ENCODE peak calls at places on chromosomes 16 and 17, in five cellular contexts. Q, N, V, E and X are unnamed samples.

GRCh38 chr17:63798572-63799113 is 24.7 kb downstream of the DDX42 start:
- DNase-seq in Q (no peak), N (no peak), V (no peak), E (no peak), X (no peak)

GRCh38 chr17:9473716-9474115 is 101.9 kb downstream of the STX8 start:
- DNase-seq in Q (no peak), N (no peak), V (peak), E (peak), X (peak)

GRCh38 chr16:2983706-2984136 is 3.5 kb upstream of the PKMYT1 start:
- DNase-seq in Q (no peak), N (peak), V (peak), E (peak), X (peak)

GRCh38 chr16:88570691-88571092 is 489 bp downstream of the ZC3H18 start:
- DNase-seq in Q (no peak), N (no peak), V (no peak), E (peak), X (peak)

GRCh38 chr17:83081561-83082201 is 2.3 kb downstream of the METRNL start:
- DNase-seq in Q (no peak), N (no peak), V (no peak), E (no peak), X (no peak)

GRCh38 chr16:7518158-7518557 is 185.5 kb downstream of the RBFOX1 start:
- DNase-seq in Q (no peak), N (no peak), V (no peak), E (no peak), X (no peak)

GRCh38 chr16:68644715-68645493 is at the start of gene CDH3:
- DNase-seq in Q (no peak), N (no peak), V (no peak), E (peak), X (peak)

GRCh38 chr17:79280010-79280409 is 205.4 kb downstream of the ENGASE start:
- DNase-seq in Q (no peak), N (no peak), V (no peak), E (no peak), X (no peak)

GRCh38 chr16:31880322-31880979 is 6.8 kb downstream of the ZNF267 start:
- DNase-seq in Q (peak), N (peak), V (peak), E (peak), X (peak)

GRCh38 chr16:75761111-75761510 is 34.8 kb upstream of the CPHXL start:
- DNase-seq in Q (no peak), N (no peak), V (peak), E (peak), X (no peak)